ENCODE peak calls at places on chromosomes 5 and 9, in seven cellular contexts. D, Q, V, U, C, P and T are unnamed samples.
A peak's percentile ranks its signal among the peaks of the same experiment; 100 is the strongest.

GRCh38 chr9:8134629-8135028 is 335.1 kb upstream of the DMAC1 start:
- DNase-seq in U (no peak), C (no peak), D (no peak), P (no peak), Q (no peak), V (no peak), T (no peak)

GRCh38 chr5:124718376-124718775 is 28.1 kb downstream of the ZNF608 start:
- DNase-seq in C (no peak), Q (no peak), U (no peak), D (no peak), P (no peak), V (no peak), T (no peak)

GRCh38 chr5:137466888-137467287 is 32.2 kb downstream of the SPOCK1 start:
- DNase-seq in C (no peak), Q (no peak), U (no peak), D (no peak), V (no peak), P (peak; percentile 20), T (no peak)

GRCh38 chr5:82164957-82165698 is 113.0 kb downstream of the RPS23 start:
- DNase-seq in Q (no peak), C (no peak), V (no peak), D (no peak), U (no peak), P (no peak), T (no peak)

GRCh38 chr9:97900738-97901565 is 21.3 kb downstream of the TRMO start:
- DNase-seq in D (no peak), V (peak; percentile 27), U (no peak), C (no peak), Q (no peak), P (no peak), T (peak; percentile 67)

GRCh38 chr5:161546463-161547301 is at the start of gene GABRB2:
- DNase-seq in V (no peak), D (peak; percentile 61), C (no peak), P (peak; percentile 14), U (peak; percentile 58), Q (peak; percentile 34), T (no peak)

GRCh38 chr5:39941436-39941835 is 516.7 kb upstream of the DAB2 start:
- DNase-seq in Q (no peak), P (no peak), V (no peak), C (no peak), D (no peak), U (no peak), T (no peak)

GRCh38 chr9:95098391-95098921 is 219.1 kb downstream of the FANCC start:
- DNase-seq in Q (no peak), C (no peak), D (no peak), V (no peak), P (no peak), U (no peak), T (no peak)

GRCh38 chr9:114299286-114300152 is 23.4 kb upstream of the ORM1 start:
- DNase-seq in P (no peak), U (peak; percentile 19), V (no peak), D (peak; percentile 2), Q (no peak), C (no peak), T (no peak)

GRCh38 chr5:118533166-118533565 is 455.2 kb downstream of the DTWD2 start:
- DNase-seq in U (no peak), V (no peak), D (no peak), Q (no peak), P (no peak), C (no peak), T (no peak)

GRCh38 chr9:76877961-76878360 is 28.0 kb downstream of the PRUNE2 start:
- DNase-seq in D (no peak), V (no peak), U (no peak), P (no peak), C (no peak), Q (no peak), T (no peak)

GRCh38 chr9:124599121-124599795 is 92.1 kb upstream of the NR5A1 start:
- DNase-seq in Q (no peak), D (no peak), U (no peak), P (no peak), C (no peak), V (no peak), T (no peak)

GRCh38 chr5:9468070-9468388 is 77.8 kb downstream of the SEMA5A start:
- DNase-seq in D (no peak), Q (no peak), V (no peak), U (no peak), C (no peak), P (no peak), T (peak; percentile 59)

GRCh38 chr5:140796718-140797095 is 2.1 kb downstream of the PCDHA2 start:
- DNase-seq in D (no peak), Q (no peak), U (no peak), P (no peak), V (no peak), C (no peak), T (no peak)

GRCh38 chr5:177301503-177302165 is 1.9 kb downstream of the RAB24 start:
- DNase-seq in D (peak; percentile 86), P (no peak), U (peak; percentile 67), V (no peak), C (no peak), Q (no peak), T (no peak)

GRCh38 chr5:98927988-98928801 is 612 bp downstream of the CHD1 start:
- DNase-seq in C (peak; percentile 30), V (no peak), U (peak; percentile 57), P (peak; percentile 64), D (peak; percentile 71), Q (peak; percentile 67), T (peak; percentile 42)

GRCh38 chr5:138491669-138492551 is 26.6 kb downstream of the EGR1 start:
- DNase-seq in V (peak; percentile 60), U (peak; percentile 93), D (peak; percentile 89), Q (peak; percentile 96), C (peak; percentile 96), P (peak; percentile 76), T (peak; percentile 87)

GRCh38 chr5:129904667-129905466 is 602 bp downstream of the CHSY3 start:
- DNase-seq in D (peak; percentile 11), P (no peak), V (no peak), C (peak; percentile 7), U (no peak), Q (no peak), T (no peak)

GRCh38 chr9:122875523-122875922 is 29.6 kb downstream of the RC3H2 start:
- DNase-seq in U (no peak), D (no peak), C (no peak), P (no peak), Q (no peak), V (no peak), T (no peak)

GRCh38 chr5:1948663-1949191 is 66.0 kb upstream of the IRX4 start:
- DNase-seq in P (no peak), V (no peak), Q (peak; percentile 90), U (no peak), D (no peak), C (no peak), T (no peak)

GRCh38 chr5:153658151-153658550 is 167.7 kb downstream of the GRIA1 start:
- DNase-seq in Q (no peak), V (no peak), P (no peak), C (no peak), D (no peak), U (no peak), T (no peak)

GRCh38 chr5:174760721-174761120 is 36.3 kb downstream of the MSX2 start:
- DNase-seq in U (no peak), P (no peak), V (no peak), D (no peak), C (no peak), Q (no peak), T (no peak)

GRCh38 chr9:92706218-92706940 is 36.4 kb upstream of the IPPK start:
- DNase-seq in Q (no peak), V (peak; percentile 54), D (no peak), U (no peak), P (no peak), C (no peak), T (no peak)

GRCh38 chr5:175672976-175673648 is 15.2 kb downstream of the HRH2 start:
- DNase-seq in P (no peak), Q (no peak), D (no peak), U (no peak), V (no peak), C (no peak), T (no peak)

DNA sequence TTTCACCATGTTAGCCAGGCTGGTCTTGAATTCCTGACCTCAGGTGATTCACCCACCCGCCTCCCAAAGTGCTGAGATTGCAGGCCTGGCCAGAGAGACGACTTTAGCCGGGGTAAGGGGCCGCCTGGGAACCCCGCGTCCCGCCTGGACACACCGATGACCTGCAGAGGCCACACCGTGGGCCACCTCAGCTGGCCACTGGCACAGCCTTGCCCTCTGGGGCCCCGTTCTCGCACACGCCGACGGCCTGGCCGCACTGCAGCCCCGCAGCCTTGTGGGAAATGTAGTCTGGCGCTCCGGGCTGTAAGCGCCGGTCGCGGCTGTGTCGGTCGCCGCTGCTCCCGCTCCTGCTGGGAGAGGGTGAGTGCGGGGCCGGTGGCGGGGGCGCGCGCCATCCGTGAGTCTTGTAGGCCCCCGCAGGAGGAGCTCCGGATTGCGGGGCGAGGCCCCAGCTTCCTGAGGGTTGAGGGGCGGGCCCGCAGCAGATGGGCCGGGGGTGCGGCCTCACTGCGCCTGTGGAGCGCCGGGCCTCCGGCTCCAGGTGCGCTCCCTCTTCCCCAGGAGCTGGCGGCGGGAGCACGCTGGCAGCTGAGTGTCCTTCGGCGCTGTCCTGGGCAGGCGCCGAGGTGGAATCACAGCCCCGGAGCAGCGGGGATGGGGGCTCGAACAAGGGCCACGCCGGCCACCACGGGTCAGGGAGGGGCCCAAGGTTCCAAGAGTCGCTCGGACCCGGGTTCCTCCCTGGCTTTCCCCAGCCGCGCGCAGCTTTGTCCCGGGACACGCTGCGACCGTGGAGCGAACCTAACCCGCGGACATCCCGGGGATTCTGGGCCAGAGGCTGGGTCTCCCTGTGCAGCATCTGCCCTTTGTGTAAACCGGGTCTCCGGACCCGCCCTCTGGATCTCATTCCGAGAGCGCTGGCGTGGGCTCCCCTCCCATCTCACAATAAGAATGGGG is at the start of gene ZFP2:
- DNase-seq in U (peak; percentile 57), D (peak; percentile 60), Q (peak; percentile 77), V (peak; percentile 21), C (peak; percentile 5), P (peak; percentile 8), T (peak; percentile 22)
- TF ChIP-seq POLR2A in U (no peak), D (peak; percentile 27), Q (peak; percentile 29), V (no peak), C (no peak), P (no peak), T (no peak)

DNA sequence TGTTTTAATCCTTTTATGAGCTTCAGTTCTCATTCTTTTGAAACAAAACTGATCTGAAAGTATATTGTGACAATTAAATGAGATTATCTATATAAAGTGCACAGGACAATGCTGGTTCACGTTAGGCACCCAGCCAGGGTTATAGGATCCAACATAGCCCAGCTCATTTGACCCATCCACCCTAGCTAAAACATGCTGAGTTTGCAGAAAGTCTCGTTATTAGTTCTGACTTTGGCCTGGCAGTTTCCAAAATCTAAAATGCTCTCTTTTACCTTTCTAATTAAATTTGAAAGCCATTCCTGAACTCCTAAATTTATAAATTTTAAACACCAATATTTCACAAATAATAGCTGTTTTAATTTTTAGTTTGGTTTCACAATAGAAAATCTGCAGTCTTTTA is 131.9 kb upstream of the PTPRD start:
- DNase-seq in Q (no peak), P (no peak), D (no peak), V (no peak), U (no peak), C (no peak), T (no peak)
- TF ChIP-seq POLR2A in Q (no peak), P (no peak), D (no peak), V (no peak), U (no peak), C (no peak), T (no peak)

GRCh38 chr9:136662656-136663310 is at the start of gene EGFL7:
- DNase-seq in V (no peak), U (no peak), P (no peak), Q (peak; percentile 82), D (no peak), C (no peak), T (no peak)
- TF ChIP-seq POLR2A in V (no peak), U (no peak), P (no peak), Q (peak; percentile 79), D (peak; percentile 51), C (no peak), T (no peak)

GRCh38 chr5:132456553-132457361 is 33.8 kb downstream of the IRF1 start:
- DNase-seq in P (peak; percentile 60), V (no peak), Q (peak; percentile 81), C (no peak), D (peak; percentile 78), U (peak; percentile 62), T (no peak)
- TF ChIP-seq POLR2A in P (no peak), V (no peak), Q (no peak), C (peak; percentile 39), D (peak; percentile 36), U (no peak), T (no peak)